ENCODE peak calls at places on chromosomes 1 and 21, in nine cellular contexts. D is ACHN; F is AG04450; Z is activated CD8-positive, alpha-beta memory T cell treated with anti-CD3 and anti-CD28 coated beads for 24 hours; T is posterior vena cava; J is mucosa of gallbladder; H is pancreas; Y is stimulated activated CD8-positive, alpha-beta memory T cell treated with anti-CD3 and anti-CD28 coated beads, Interleukin-7, amount 100 ng/mL, for 1 hour; L is foreskin melanocyte. C is an unnamed sample.

GRCh38 chr1:907611-908451 is 15.9 kb upstream of the SAMD11 start:
- DNase-seq in Z (peak), L (no peak), Y (no peak), H (no peak), D (no peak), J (peak), F (no peak), T (peak), C (no peak)

GRCh38 chr21:36845070-36845469 is 121.4 kb downstream of the HLCS start:
- DNase-seq in H (no peak), Z (no peak), J (no peak), F (no peak), L (no peak), T (no peak), Y (no peak), D (no peak), C (no peak)

GRCh38 chr1:8989821-8990220 is 36.4 kb downstream of the SLC2A7 start:
- DNase-seq in F (no peak), J (no peak), Z (no peak), H (no peak), L (peak), T (no peak), D (no peak), Y (no peak), C (no peak)

GRCh38 chr1:10692401-10693021 is 103.9 kb downstream of the CASZ1 start:
- DNase-seq in F (no peak), T (no peak), J (no peak), D (peak), Y (peak), H (peak), Z (peak), L (no peak), C (no peak)

GRCh38 chr1:93701619-93702018 is 20.0 kb upstream of the BCAR3 start:
- DNase-seq in T (peak), L (no peak), H (no peak), D (peak), J (no peak), F (peak), Z (peak), Y (no peak), C (peak)

GRCh38 chr1:94693029-94693428 is 127.1 kb upstream of the SLC44A3 start:
- DNase-seq in Z (no peak), L (no peak), D (no peak), J (no peak), H (no peak), Y (no peak), T (no peak), F (no peak), C (no peak)

GRCh38 chr1:30928171-30928570 is 19.6 kb upstream of the SDC3 start:
- DNase-seq in L (peak), Y (no peak), T (no peak), F (no peak), H (no peak), D (no peak), Z (no peak), J (no peak), C (no peak)

GRCh38 chr1:86546787-86547221 is at the start of gene CLCA4:
- DNase-seq in Z (no peak), Y (no peak), J (no peak), T (no peak), H (no peak), D (no peak), L (peak), F (no peak), C (no peak)

GRCh38 chr21:42221581-42222345 is 2.8 kb downstream of the ABCG1 start:
- DNase-seq in F (peak), L (no peak), D (no peak), H (no peak), Y (no peak), Z (no peak), J (no peak), T (no peak), C (no peak)

C was measured in GOT3.